ENCODE peak calls at places on chromosome 7, in nine cellular contexts. U is fibroblast of the conjunctiva; M is Calu3; R is stimulated activated CD8-positive, alpha-beta memory T cell treated with anti-CD3 and anti-CD28 coated beads, Interleukin-15, amount 100 ng/mL, for 24 hours; T is iPS DF 19.7; F is fibroblast of pulmonary artery; N is GM04504; W is RPMI8226; D is HEK293T. Y is an unnamed sample.

GRCh38 chr7:87204933-87205332 is 14.6 kb downstream of the TMEM243 start:
- DNase-seq in U (no peak), M (no peak), R (no peak), T (no peak), F (no peak), N (no peak), W (no peak), D (no peak), Y (no peak)

GRCh38 chr7:94410471-94411466 is 16.1 kb downstream of the COL1A2 start:
- DNase-seq in U (no peak), M (no peak), R (no peak), T (no peak), F (no peak), N (no peak), W (no peak), D (no peak), Y (no peak)

GRCh38 chr7:35351466-35351865 is 97.6 kb upstream of the TBX20 start:
- DNase-seq in U (no peak), M (no peak), R (no peak), T (no peak), F (no peak), N (no peak), W (no peak), D (no peak), Y (no peak)

GRCh38 chr7:53325061-53325460 is 289.6 kb downstream of the POM121L12 start:
- DNase-seq in U (no peak), M (no peak), R (no peak), T (no peak), F (no peak), N (no peak), W (no peak), D (no peak), Y (no peak)

GRCh38 chr7:129925416-129926002 is 27.3 kb downstream of the UBE2H start:
- DNase-seq in U (peak; percentile 12), M (no peak), R (no peak), T (no peak), F (peak; percentile 85), N (no peak), W (no peak), D (no peak), Y (no peak)

GRCh38 chr7:41711283-41712064 is 8.6 kb upstream of the INHBA start:
- DNase-seq in U (no peak), M (peak; percentile 70), R (no peak), T (no peak), F (peak; percentile 45), N (no peak), W (peak; percentile 9), D (peak; percentile 50), Y (no peak)

GRCh38 chr7:41630741-41631140 is 72.1 kb downstream of the INHBA start:
- DNase-seq in U (no peak), M (no peak), R (no peak), T (peak; percentile 17), F (no peak), N (no peak), W (no peak), D (no peak), Y (no peak)

GRCh38 chr7:54813398-54813797 is 54.4 kb upstream of the SEC61G start:
- DNase-seq in U (no peak), M (no peak), R (no peak), T (no peak), F (no peak), N (no peak), W (peak; percentile 9), D (no peak), Y (peak; percentile 26)

GRCh38 chr7:3510101-3511020 is 209.3 kb downstream of the SDK1 start:
- DNase-seq in U (no peak), M (no peak), R (no peak), T (no peak), F (no peak), N (no peak), W (peak; percentile 43), D (no peak), Y (no peak)

GRCh38 chr7:147088916-147089315 is 972.3 kb downstream of the CNTNAP2 start:
- DNase-seq in U (no peak), M (no peak), R (no peak), T (no peak), F (no peak), N (no peak), W (peak; percentile 61), D (no peak), Y (no peak)

GRCh38 chr7:94301024-94301588 is 93.6 kb upstream of the COL1A2 start:
- DNase-seq in U (peak; percentile 96), M (peak; percentile 68), R (no peak), T (peak; percentile 70), F (peak; percentile 97), N (peak; percentile 95), W (no peak), D (peak; percentile 60), Y (no peak)

Y was measured in breast epithelium.